ENCODE peak calls at places on chromosomes 1 and 21, in eight cellular contexts. One of them, this sample, is unnamed.

GRCh38 chr1:46410156-46411009 is 16.3 kb downstream of the FAAH start:
- DNase-seq in stomach: no peak
- DNase-seq in astrocyte: peak; percentile 23
- DNase-seq in neural progenitor cell: no peak
- DNase-seq in GM23338: no peak
- DNase-seq in AG10803: no peak
- DNase-seq in cardiac muscle cell: peak; percentile 49
- DNase-seq in OCI-LY7: no peak
- DNase-seq in this sample: peak; percentile 63

GRCh38 chr21:42364304-42364865 is 1.9 kb downstream of the TFF1 start:
- DNase-seq in astrocyte: no peak
- DNase-seq in neural progenitor cell: no peak
- DNase-seq in cardiac muscle cell: no peak
- DNase-seq in AG10803: no peak
- DNase-seq in GM23338: no peak
- DNase-seq in stomach: no peak
- DNase-seq in OCI-LY7: no peak
- DNase-seq in this sample: no peak

GRCh38 chr1:9265037-9265436 is 27.7 kb upstream of the SPSB1 start:
- DNase-seq in AG10803: no peak
- DNase-seq in OCI-LY7: no peak
- DNase-seq in neural progenitor cell: no peak
- DNase-seq in GM23338: no peak
- DNase-seq in stomach: no peak
- DNase-seq in cardiac muscle cell: no peak
- DNase-seq in astrocyte: no peak
- DNase-seq in this sample: no peak

GRCh38 chr1:234186037-234186688 is 187.1 kb upstream of the COA6 start:
- DNase-seq in cardiac muscle cell: peak; percentile 21
- DNase-seq in OCI-LY7: no peak
- DNase-seq in AG10803: peak; percentile 18
- DNase-seq in astrocyte: peak; percentile 97
- DNase-seq in stomach: no peak
- DNase-seq in GM23338: no peak
- DNase-seq in neural progenitor cell: no peak
- DNase-seq in this sample: peak; percentile 10

GRCh38 chr1:28535180-28535579 is 17.7 kb upstream of the TRNAU1AP start:
- DNase-seq in AG10803: no peak
- DNase-seq in neural progenitor cell: no peak
- DNase-seq in astrocyte: no peak
- DNase-seq in GM23338: no peak
- DNase-seq in cardiac muscle cell: no peak
- DNase-seq in OCI-LY7: no peak
- DNase-seq in stomach: no peak
- DNase-seq in this sample: no peak

GRCh38 chr1:192171123-192171522 is 12.9 kb downstream of the RGS18 start:
- DNase-seq in stomach: no peak
- DNase-seq in cardiac muscle cell: no peak
- DNase-seq in OCI-LY7: no peak
- DNase-seq in neural progenitor cell: no peak
- DNase-seq in astrocyte: no peak
- DNase-seq in AG10803: no peak
- DNase-seq in GM23338: no peak
- DNase-seq in this sample: no peak

GRCh38 chr1:2108213-2108876 is 58.1 kb downstream of the PRKCZ start:
- DNase-seq in astrocyte: no peak
- DNase-seq in AG10803: peak; percentile 25
- DNase-seq in neural progenitor cell: peak; percentile 71
- DNase-seq in GM23338: peak; percentile 87
- DNase-seq in OCI-LY7: peak; percentile 55
- DNase-seq in stomach: no peak
- DNase-seq in cardiac muscle cell: peak; percentile 65
- DNase-seq in this sample: peak; percentile 46

GRCh38 chr21:30921129-30921528 is 39.7 kb upstream of the KRTAP11-1 start:
- DNase-seq in cardiac muscle cell: no peak
- DNase-seq in OCI-LY7: no peak
- DNase-seq in GM23338: no peak
- DNase-seq in stomach: no peak
- DNase-seq in neural progenitor cell: no peak
- DNase-seq in astrocyte: no peak
- DNase-seq in AG10803: no peak
- DNase-seq in this sample: no peak

GRCh38 chr1:21338568-21339401 is 48.5 kb upstream of the ECE1 start:
- DNase-seq in OCI-LY7: no peak
- DNase-seq in stomach: peak; percentile 89
- DNase-seq in astrocyte: peak; percentile 23
- DNase-seq in AG10803: no peak
- DNase-seq in GM23338: no peak
- DNase-seq in cardiac muscle cell: peak; percentile 69
- DNase-seq in neural progenitor cell: no peak
- DNase-seq in this sample: peak; percentile 69

GRCh38 chr21:44617071-44617501 is 5.2 kb downstream of the KRTAP10-8 start:
- DNase-seq in stomach: no peak
- DNase-seq in cardiac muscle cell: no peak
- DNase-seq in AG10803: no peak
- DNase-seq in GM23338: peak; percentile 45
- DNase-seq in astrocyte: no peak
- DNase-seq in OCI-LY7: no peak
- DNase-seq in neural progenitor cell: no peak
- DNase-seq in this sample: no peak

GRCh38 chr1:183195146-183195571 is 9.1 kb downstream of the LAMC2 start:
- DNase-seq in GM23338: no peak
- DNase-seq in OCI-LY7: no peak
- DNase-seq in stomach: no peak
- DNase-seq in cardiac muscle cell: no peak
- DNase-seq in neural progenitor cell: no peak
- DNase-seq in astrocyte: peak; percentile 36
- DNase-seq in AG10803: peak; percentile 15
- DNase-seq in this sample: no peak

GRCh38 chr1:41917835-41918449 is 780 bp downstream of the HIVEP3 start:
- DNase-seq in OCI-LY7: no peak
- DNase-seq in GM23338: peak; percentile 81
- DNase-seq in astrocyte: peak; percentile 25
- DNase-seq in cardiac muscle cell: peak; percentile 52
- DNase-seq in AG10803: peak; percentile 26
- DNase-seq in stomach: peak; percentile 51
- DNase-seq in neural progenitor cell: peak; percentile 86
- DNase-seq in this sample: no peak

GRCh38 chr1:114505148-114505561 is 5.8 kb downstream of the TRIM33 start:
- DNase-seq in neural progenitor cell: no peak
- DNase-seq in OCI-LY7: no peak
- DNase-seq in GM23338: no peak
- DNase-seq in astrocyte: no peak
- DNase-seq in cardiac muscle cell: no peak
- DNase-seq in stomach: no peak
- DNase-seq in AG10803: no peak
- DNase-seq in this sample: no peak

GRCh38 chr21:42227909-42228708 is 9.2 kb downstream of the ABCG1 start:
- DNase-seq in astrocyte: peak; percentile 45
- DNase-seq in AG10803: peak; percentile 62
- DNase-seq in cardiac muscle cell: peak; percentile 91
- DNase-seq in GM23338: peak; percentile 71
- DNase-seq in stomach: peak; percentile 86
- DNase-seq in neural progenitor cell: peak; percentile 29
- DNase-seq in OCI-LY7: peak; percentile 94
- DNase-seq in this sample: peak; percentile 91

GRCh38 chr1:162902372-162902771 is 41.4 kb upstream of the CCDC190 start:
- DNase-seq in astrocyte: peak; percentile 66
- DNase-seq in cardiac muscle cell: peak; percentile 13
- DNase-seq in neural progenitor cell: no peak
- DNase-seq in AG10803: peak; percentile 57
- DNase-seq in GM23338: no peak
- DNase-seq in OCI-LY7: no peak
- DNase-seq in stomach: no peak
- DNase-seq in this sample: peak; percentile 65

GRCh38 chr21:15063081-15063820 is 1.5 kb downstream of the NRIP1 start:
- DNase-seq in AG10803: no peak
- DNase-seq in GM23338: no peak
- DNase-seq in cardiac muscle cell: peak; percentile 40
- DNase-seq in stomach: no peak
- DNase-seq in OCI-LY7: no peak
- DNase-seq in neural progenitor cell: peak; percentile 40
- DNase-seq in astrocyte: peak; percentile 38
- DNase-seq in this sample: no peak

GRCh38 chr1:175822575-175822974 is 79.2 kb upstream of the TNR start:
- DNase-seq in astrocyte: peak; percentile 32
- DNase-seq in neural progenitor cell: no peak
- DNase-seq in stomach: no peak
- DNase-seq in GM23338: no peak
- DNase-seq in OCI-LY7: no peak
- DNase-seq in cardiac muscle cell: no peak
- DNase-seq in AG10803: peak; percentile 54
- DNase-seq in this sample: peak; percentile 73

GRCh38 chr1:3522564-3523270 is 68.3 kb downstream of the ARHGEF16 start:
- DNase-seq in astrocyte: no peak
- DNase-seq in GM23338: no peak
- DNase-seq in cardiac muscle cell: no peak
- DNase-seq in OCI-LY7: no peak
- DNase-seq in neural progenitor cell: no peak
- DNase-seq in stomach: no peak
- DNase-seq in AG10803: peak; percentile 95
- DNase-seq in this sample: no peak

GRCh38 chr1:229579101-229579651 is 20.7 kb upstream of the ABCB10 start:
- DNase-seq in GM23338: no peak
- DNase-seq in astrocyte: peak; percentile 18
- DNase-seq in OCI-LY7: peak; percentile 36
- DNase-seq in cardiac muscle cell: peak; percentile 60
- DNase-seq in AG10803: peak; percentile 12
- DNase-seq in stomach: no peak
- DNase-seq in neural progenitor cell: peak; percentile 66
- DNase-seq in this sample: peak; percentile 35

GRCh38 chr1:6785721-6786505 is 659 bp downstream of the CAMTA1 start:
- DNase-seq in GM23338: peak; percentile 74
- DNase-seq in neural progenitor cell: peak; percentile 80
- DNase-seq in OCI-LY7: peak; percentile 48
- DNase-seq in stomach: peak; percentile 38
- DNase-seq in cardiac muscle cell: peak; percentile 35
- DNase-seq in astrocyte: no peak
- DNase-seq in AG10803: peak; percentile 17
- DNase-seq in this sample: no peak

GRCh38 chr1:157968503-157968902 is 24.9 kb upstream of the KIRREL1 start:
- DNase-seq in stomach: no peak
- DNase-seq in neural progenitor cell: no peak
- DNase-seq in GM23338: no peak
- DNase-seq in OCI-LY7: no peak
- DNase-seq in AG10803: peak; percentile 82
- DNase-seq in cardiac muscle cell: peak; percentile 65
- DNase-seq in astrocyte: peak; percentile 77
- DNase-seq in this sample: peak; percentile 98

GRCh38 chr1:233326319-233326994 is 1.1 kb upstream of the MAP3K21 start:
- DNase-seq in neural progenitor cell: no peak
- DNase-seq in OCI-LY7: no peak
- DNase-seq in GM23338: no peak
- DNase-seq in cardiac muscle cell: no peak
- DNase-seq in stomach: no peak
- DNase-seq in AG10803: no peak
- DNase-seq in astrocyte: no peak
- DNase-seq in this sample: no peak

GRCh38 chr1:3399732-3400131 is 54.7 kb upstream of the ARHGEF16 start:
- DNase-seq in neural progenitor cell: no peak
- DNase-seq in astrocyte: peak; percentile 26
- DNase-seq in GM23338: no peak
- DNase-seq in stomach: no peak
- DNase-seq in OCI-LY7: no peak
- DNase-seq in cardiac muscle cell: no peak
- DNase-seq in AG10803: peak; percentile 53
- DNase-seq in this sample: no peak

GRCh38 chr1:180773210-180773865 is 139.4 kb upstream of the KIAA1614 start:
- DNase-seq in GM23338: no peak
- DNase-seq in OCI-LY7: no peak
- DNase-seq in AG10803: peak; percentile 37
- DNase-seq in cardiac muscle cell: peak; percentile 25
- DNase-seq in neural progenitor cell: no peak
- DNase-seq in stomach: no peak
- DNase-seq in astrocyte: peak; percentile 72
- DNase-seq in this sample: peak; percentile 62

GRCh38 chr1:154329551-154330131 is 4.3 kb downstream of the ATP8B2 start:
- DNase-seq in AG10803: no peak
- DNase-seq in GM23338: peak; percentile 28
- DNase-seq in OCI-LY7: no peak
- DNase-seq in stomach: no peak
- DNase-seq in neural progenitor cell: no peak
- DNase-seq in astrocyte: no peak
- DNase-seq in cardiac muscle cell: no peak
- DNase-seq in this sample: no peak
- H3K4me3 ChIP-seq in AG10803: peak overlapping the region; percentile 52
- H3K4me3 ChIP-seq in GM23338: peak overlapping the region; percentile 71
- H3K4me3 ChIP-seq in OCI-LY7: no peak overlapping the region
- H3K4me3 ChIP-seq in stomach: no peak overlapping the region
- H3K4me3 ChIP-seq in neural progenitor cell: peak overlapping the region; percentile 54
- H3K4me3 ChIP-seq in astrocyte: peak overlapping the region; percentile 48
- H3K4me3 ChIP-seq in cardiac muscle cell: no peak overlapping the region
- H3K4me3 ChIP-seq in this sample: no peak overlapping the region

GRCh38 chr1:153624965-153625611 is 2.2 kb downstream of the S100A13 start:
- DNase-seq in cardiac muscle cell: no peak
- DNase-seq in neural progenitor cell: no peak
- DNase-seq in AG10803: no peak
- DNase-seq in stomach: no peak
- DNase-seq in GM23338: no peak
- DNase-seq in astrocyte: no peak
- DNase-seq in OCI-LY7: no peak
- DNase-seq in this sample: no peak
- H3K4me3 ChIP-seq in cardiac muscle cell: no peak overlapping the region
- H3K4me3 ChIP-seq in neural progenitor cell: no peak overlapping the region
- H3K4me3 ChIP-seq in AG10803: no peak overlapping the region
- H3K4me3 ChIP-seq in stomach: peak overlapping the region; percentile 54
- H3K4me3 ChIP-seq in GM23338: no peak overlapping the region
- H3K4me3 ChIP-seq in astrocyte: no peak overlapping the region
- H3K4me3 ChIP-seq in OCI-LY7: no peak overlapping the region
- H3K4me3 ChIP-seq in this sample: peak overlapping the region; percentile 87

GRCh38 chr1:93839307-93839706 is 39.7 kb downstream of the DNTTIP2 start:
- DNase-seq in neural progenitor cell: no peak
- DNase-seq in GM23338: no peak
- DNase-seq in AG10803: peak; percentile 88
- DNase-seq in stomach: no peak
- DNase-seq in OCI-LY7: no peak
- DNase-seq in astrocyte: peak; percentile 91
- DNase-seq in cardiac muscle cell: peak; percentile 92
- DNase-seq in this sample: peak; percentile 96
- H3K4me3 ChIP-seq in neural progenitor cell: no peak overlapping the region
- H3K4me3 ChIP-seq in GM23338: no peak overlapping the region
- H3K4me3 ChIP-seq in AG10803: no peak overlapping the region
- H3K4me3 ChIP-seq in stomach: no peak overlapping the region
- H3K4me3 ChIP-seq in OCI-LY7: no peak overlapping the region
- H3K4me3 ChIP-seq in astrocyte: no peak overlapping the region
- H3K4me3 ChIP-seq in cardiac muscle cell: no peak overlapping the region
- H3K4me3 ChIP-seq in this sample: no peak overlapping the region

DNA sequence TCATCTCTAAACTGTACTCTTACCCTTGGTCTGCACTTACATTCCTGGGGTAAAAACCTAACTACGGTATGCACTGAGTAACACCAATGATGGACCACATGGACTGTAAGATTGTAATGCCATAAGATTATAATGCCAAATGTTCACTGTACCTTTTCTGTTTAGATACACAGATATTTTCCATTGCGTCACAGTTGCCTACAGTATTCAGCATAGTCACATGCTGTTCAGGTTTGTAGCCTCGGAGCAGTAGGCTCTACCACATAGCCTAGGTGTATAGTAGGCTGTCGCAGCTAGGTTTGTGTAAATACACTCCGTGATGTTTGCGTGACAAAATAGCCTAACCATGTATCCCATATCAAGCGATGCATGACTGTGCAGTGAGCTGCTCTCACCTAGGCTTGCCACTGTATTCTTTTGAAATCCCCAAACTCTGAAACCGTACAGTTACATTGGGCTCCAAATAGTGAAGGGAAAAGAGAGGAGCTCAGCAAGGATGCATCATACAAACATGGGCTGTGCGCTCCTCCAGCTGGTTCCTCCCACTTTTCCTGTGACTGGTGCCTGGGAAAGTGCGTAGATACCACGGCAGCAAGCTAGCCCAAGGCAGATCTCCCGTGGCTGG is 35.2 kb downstream of the CFAP57 start:
- DNase-seq in cardiac muscle cell: peak; percentile 81
- DNase-seq in astrocyte: peak; percentile 14
- DNase-seq in AG10803: no peak
- DNase-seq in GM23338: no peak
- DNase-seq in neural progenitor cell: no peak
- DNase-seq in OCI-LY7: no peak
- DNase-seq in stomach: no peak
- DNase-seq in this sample: no peak
- H3K4me3 ChIP-seq in cardiac muscle cell: no peak overlapping the region
- H3K4me3 ChIP-seq in astrocyte: peak overlapping the region; percentile 34
- H3K4me3 ChIP-seq in AG10803: no peak overlapping the region
- H3K4me3 ChIP-seq in GM23338: no peak overlapping the region
- H3K4me3 ChIP-seq in neural progenitor cell: no peak overlapping the region
- H3K4me3 ChIP-seq in OCI-LY7: no peak overlapping the region
- H3K4me3 ChIP-seq in stomach: no peak overlapping the region
- H3K4me3 ChIP-seq in this sample: no peak overlapping the region